ENCODE peak calls at places on chromosomes 1 and 21, in nine cellular contexts. H is Panc1; K is pancreas; B is CD4-positive, CD25-positive, alpha-beta regulatory T cell; O is heart right ventricle; Y is IMR-90; V is tibial artery; Q is brain microvascular endothelial cell; U is kidney epithelial cell. A is an unnamed sample. For H3K27me3, the result is how much of the 10 kb centered on the place peaks cover.

GRCh38 chr1:94698341-94698740 is 121.8 kb upstream of the SLC44A3 start:
- DNase-seq in B (no peak), U (no peak), Q (no peak), H (no peak), V (no peak), K (no peak), Y (peak), O (no peak), A (no peak)

GRCh38 chr1:212760126-212760823 is 31.3 kb downstream of the NSL1 start:
- DNase-seq in Y (no peak), U (no peak), O (no peak), V (no peak), Q (no peak), H (no peak), K (no peak), B (no peak), A (no peak)

GRCh38 chr1:8090241-8090702 is 64.2 kb upstream of the ERRFI1 start:
- DNase-seq in Y (peak), B (no peak), O (no peak), Q (peak), H (no peak), K (no peak), V (no peak), U (peak), A (peak)

GRCh38 chr1:219340796-219341195 is 167.1 kb downstream of the LYPLAL1 start:
- DNase-seq in H (no peak), O (no peak), U (no peak), B (no peak), Q (peak), V (no peak), K (no peak), Y (peak), A (no peak)

GRCh38 chr1:19087737-19088594 is 122.1 kb downstream of the UBR4 start:
- DNase-seq in U (no peak), V (peak), Y (peak), O (no peak), Q (no peak), H (no peak), B (no peak), K (no peak), A (no peak)

GRCh38 chr1:156214024-156214748 is 1.4 kb downstream of the PMF1 start:
- DNase-seq in Q (peak), U (no peak), O (no peak), H (no peak), K (no peak), B (no peak), V (no peak), Y (peak), A (peak)

GRCh38 chr1:16139473-16139962 is 16.4 kb downstream of the EPHA2 start:
- DNase-seq in U (peak), O (no peak), V (no peak), H (no peak), K (no peak), B (no peak), Y (peak), Q (no peak), A (peak)

GRCh38 chr21:34100337-34100736 is 27.0 kb downstream of the MRPS6 start:
- DNase-seq in B (no peak), H (no peak), Y (no peak), K (no peak), O (no peak), U (no peak), V (no peak), Q (no peak), A (no peak)

GRCh38 chr1:212164095-212164872 is 120.9 kb upstream of the PPP2R5A start:
- DNase-seq in H (no peak), Y (no peak), V (no peak), O (no peak), K (no peak), Q (no peak), B (no peak), U (no peak), A (no peak)

GRCh38 chr1:150751443-150751842 is 14.1 kb downstream of the CTSS start:
- DNase-seq in K (no peak), H (no peak), B (no peak), V (no peak), Q (no peak), O (no peak), U (no peak), Y (no peak), A (no peak)

GRCh38 chr1:53725238-53725689 is 13.7 kb downstream of the GLIS1 start:
- DNase-seq in Y (peak), K (no peak), B (no peak), V (no peak), H (no peak), Q (no peak), U (no peak), O (no peak), A (no peak)

GRCh38 chr1:65339866-65340483 is 30.6 kb downstream of the DNAJC6 start:
- DNase-seq in B (no peak), V (no peak), Q (peak), H (no peak), U (no peak), O (no peak), K (no peak), Y (peak), A (no peak)

GRCh38 chr1:17141441-17142197 is 22.4 kb upstream of the PADI2 start:
- DNase-seq in Y (no peak), H (no peak), B (no peak), Q (no peak), K (no peak), U (no peak), V (no peak), O (no peak), A (no peak)

GRCh38 chr21:34882719-34883131 is 166.4 kb downstream of the RUNX1 start:
- DNase-seq in Y (no peak), V (no peak), K (no peak), Q (no peak), U (no peak), O (no peak), B (no peak), H (no peak), A (no peak)

GRCh38 chr1:240854367-240854766 is 242.4 kb upstream of the GREM2 start:
- DNase-seq in B (no peak), K (no peak), H (peak), Y (peak), U (no peak), Q (peak), O (no peak), V (no peak), A (peak)

GRCh38 chr1:155014709-155015508 is 12.3 kb downstream of the ZBTB7B start:
- DNase-seq in V (peak), H (no peak), B (no peak), O (no peak), Y (no peak), Q (no peak), U (no peak), K (peak), A (no peak)

GRCh38 chr1:210371916-210372315 is 43.2 kb downstream of the HHAT start:
- DNase-seq in B (no peak), Y (no peak), H (no peak), U (no peak), Q (no peak), V (no peak), K (no peak), O (no peak), A (no peak)

GRCh38 chr1:53944469-53945182 is 873 bp downstream of the IFT25 start:
- DNase-seq in Y (no peak), K (no peak), V (no peak), H (no peak), B (no peak), U (no peak), O (no peak), Q (no peak), A (no peak)

GRCh38 chr1:169485427-169486280 is at the start of gene SLC19A2:
- DNase-seq in Q (peak), V (peak), Y (peak), O (peak), U (peak), H (peak), K (peak), B (peak), A (peak)

GRCh38 chr1:175968486-175969182 is 225.2 kb upstream of the TNR start:
- DNase-seq in H (no peak), O (no peak), K (no peak), Y (peak), U (no peak), B (no peak), Q (no peak), V (no peak), A (no peak)

GRCh38 chr1:119790481-119791198 is 20.6 kb downstream of the REG4 start:
- DNase-seq in Q (no peak), V (no peak), Y (no peak), H (no peak), U (no peak), O (no peak), K (no peak), B (no peak), A (no peak)

GRCh38 chr1:25243907-25244306 is 3.3 kb downstream of the RSRP1 start:
- DNase-seq in B (no peak), V (no peak), U (no peak), Q (no peak), H (no peak), O (no peak), Y (no peak), K (no peak), A (no peak)

GRCh38 chr1:232767381-232768074 is 37.7 kb upstream of the MAP10 start:
- DNase-seq in B (no peak), Y (peak), V (peak), O (no peak), K (no peak), Q (peak), H (peak), U (peak), A (peak)

GRCh38 chr1:66253330-66253921 is 280.5 kb upstream of the SGIP1 start:
- DNase-seq in Y (peak), K (no peak), V (no peak), B (peak), U (no peak), O (no peak), Q (peak), H (peak), A (no peak)

GRCh38 chr21:15224346-15225086 is 159.7 kb upstream of the NRIP1 start:
- DNase-seq in O (no peak), K (no peak), B (no peak), Q (peak), Y (peak), V (no peak), H (peak), U (peak), A (peak)

GRCh38 chr1:201268604-201269151 is 14.6 kb upstream of the PKP1 start:
- DNase-seq in B (no peak), H (no peak), Q (peak), K (no peak), U (peak), O (no peak), V (no peak), Y (peak), A (peak)

GRCh38 chr21:40622531-40622930 is 224.4 kb downstream of the DSCAM start:
- DNase-seq in U (no peak), Y (no peak), H (no peak), V (no peak), B (no peak), K (no peak), Q (no peak), O (no peak), A (no peak)

GRCh38 chr1:160108888-160109662 is 6.5 kb upstream of the ATP1A2 start:
- DNase-seq in U (no peak), Y (peak), B (peak), V (no peak), K (no peak), H (no peak), Q (peak), O (no peak), A (no peak)

GRCh38 chr1:107110346-107110745 is 30.5 kb upstream of the NTNG1 start:
- DNase-seq in V (no peak), O (no peak), B (no peak), K (no peak), H (no peak), Y (no peak), Q (no peak), U (no peak), A (no peak)

GRCh38 chr1:234621657-234622335 is 11.8 kb upstream of the IRF2BP2 start:
- DNase-seq in V (no peak), O (no peak), U (no peak), Q (peak), H (no peak), K (no peak), Y (peak), B (no peak), A (peak)

GRCh38 chr21:44939532-44940115 is at the start of gene SLX9:
- DNase-seq in Y (peak), K (peak), U (peak), B (peak), H (no peak), O (peak), Q (no peak), V (peak), A (peak)

GRCh38 chr1:21774835-21775541 is 8.0 kb downstream of the USP48 start:
- DNase-seq in V (peak), K (no peak), O (no peak), B (no peak), H (no peak), Q (no peak), Y (no peak), U (no peak), A (no peak)

GRCh38 chr21:43712268-43712942 is 6.5 kb upstream of the PDXK start:
- DNase-seq in Y (peak), Q (no peak), K (peak), O (no peak), H (no peak), V (no peak), U (peak), B (no peak), A (peak)

GRCh38 chr1:31524196-31524967 is 51.9 kb upstream of the TINAGL1 start:
- DNase-seq in O (no peak), Y (no peak), Q (no peak), V (peak), H (no peak), U (no peak), K (no peak), B (no peak), A (no peak)

GRCh38 chr1:153362187-153362586 is 4.5 kb downstream of the S100A9 start:
- DNase-seq in U (no peak), K (no peak), O (no peak), Y (no peak), H (no peak), V (peak), Q (no peak), B (no peak), A (no peak)

GRCh38 chr1:151060241-151061011 is at the start of gene MLLT11:
- DNase-seq in Q (peak), O (peak), Y (peak), U (no peak), K (no peak), B (no peak), V (peak), H (no peak), A (peak)

GRCh38 chr1:53575948-53576305 is 116.7 kb downstream of the DMRTB1 start:
- DNase-seq in Q (no peak), U (no peak), Y (no peak), V (peak), B (no peak), K (no peak), H (no peak), O (no peak), A (no peak)

GRCh38 chr1:245588250-245588649 is 433.5 kb downstream of the KIF26B start:
- DNase-seq in Q (no peak), U (no peak), B (no peak), V (no peak), K (no peak), H (no peak), Y (no peak), O (no peak), A (no peak)

GRCh38 chr1:68958957-68959356 is 462.1 kb upstream of the DEPDC1 start:
- DNase-seq in Q (no peak), Y (no peak), V (no peak), O (no peak), B (no peak), K (no peak), U (no peak), H (no peak), A (no peak)

GRCh38 chr1:241749924-241750695 is 97.9 kb upstream of the EXO1 start:
- DNase-seq in Y (no peak), U (no peak), K (no peak), H (no peak), Q (no peak), O (no peak), V (no peak), B (no peak), A (no peak)

GRCh38 chr1:228440761-228441500 is 24.3 kb upstream of the TRIM17 start:
- DNase-seq in V (no peak), H (no peak), Y (no peak), B (no peak), U (no peak), O (no peak), K (no peak), Q (no peak), A (no peak)
- H3K27me3 ChIP-seq in V (under half), H (under half), Y (under half), B (under half), U (under half), O (under half), K (under half), Q (under half), A (under half)

GRCh38 chr1:229410692-229411433 is 23.0 kb downstream of the ACTA1 start:
- DNase-seq in H (no peak), Q (peak), B (no peak), V (peak), U (peak), K (peak), O (peak), Y (peak), A (peak)
- H3K27me3 ChIP-seq in H (under half), Q (under half), B (under half), V (under half), U (under half), K (under half), O (under half), Y (under half), A (under half)

GRCh38 chr1:23210351-23210785 is 6.9 kb downstream of the HTR1D start:
- DNase-seq in Q (no peak), O (no peak), K (no peak), Y (no peak), B (no peak), U (peak), V (no peak), H (no peak), A (no peak)
- H3K27me3 ChIP-seq in Q (under half), O (half or more), K (under half), Y (under half), B (under half), U (under half), V (under half), H (under half), A (under half)

GRCh38 chr1:205026181-205026580 is 16.8 kb upstream of the CNTN2 start:
- DNase-seq in U (no peak), Y (no peak), K (no peak), B (no peak), O (no peak), H (no peak), Q (no peak), V (no peak), A (no peak)

GRCh38 chr1:205020466-205020865 is 22.5 kb upstream of the CNTN2 start:
- DNase-seq in H (no peak), Y (no peak), O (no peak), Q (no peak), B (no peak), U (no peak), K (no peak), V (no peak), A (no peak)

GRCh38 chr1:205024679-205025078 is 18.3 kb upstream of the CNTN2 start:
- DNase-seq in U (no peak), H (no peak), V (no peak), Q (no peak), Y (no peak), O (no peak), K (no peak), B (no peak), A (no peak)

GRCh38 chr1:205028954-205029353 is 14.1 kb upstream of the CNTN2 start:
- DNase-seq in B (no peak), Y (no peak), O (no peak), K (no peak), Q (no peak), H (no peak), U (no peak), V (no peak), A (no peak)

DNA sequence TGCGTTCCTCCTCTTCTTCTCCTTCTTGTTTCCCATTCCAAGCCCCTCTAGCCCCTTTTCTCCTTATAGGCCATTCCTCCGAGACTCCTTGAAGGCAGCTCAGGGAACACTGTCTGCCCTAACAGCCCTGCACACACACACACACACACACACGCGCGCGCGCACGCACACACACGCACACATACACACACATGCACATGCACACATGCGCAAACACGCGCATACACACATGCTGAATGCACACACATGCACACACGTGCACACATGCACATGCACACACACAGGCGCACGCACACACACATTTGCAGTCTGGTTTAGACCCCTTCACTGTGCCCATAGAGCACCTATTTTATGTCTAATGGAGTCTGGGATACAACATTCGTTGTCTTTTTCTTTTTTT is 17.8 kb upstream of the CNTN2 start:
- DNase-seq in O (no peak), H (no peak), B (no peak), Y (no peak), Q (no peak), K (no peak), V (no peak), U (no peak), A (no peak)
- H3K27me3 ChIP-seq in O (under half), H (under half), B (under half), Y (under half), Q (under half), K (under half), V (under half), U (under half), A (under half)

DNA sequence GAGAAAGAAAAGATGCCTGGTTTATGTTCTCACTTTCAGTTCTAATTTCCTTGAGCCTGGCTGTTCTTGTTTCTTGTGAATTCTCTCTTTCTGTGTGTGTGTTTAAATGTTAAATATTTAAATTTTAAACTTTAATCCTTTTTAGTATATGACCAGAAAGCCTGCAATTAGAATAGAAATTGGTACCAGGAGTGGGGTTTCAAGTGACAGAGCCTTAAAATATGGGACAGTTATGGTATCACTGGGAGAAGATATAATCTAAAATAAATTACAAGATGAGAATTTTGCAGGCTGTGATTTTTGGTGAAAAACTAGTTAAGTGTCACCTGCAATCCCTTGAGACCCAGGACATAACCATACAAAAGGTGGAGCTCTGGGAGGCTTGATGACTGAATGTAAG is 81.4 kb downstream of the SYT6 start:
- DNase-seq in H (no peak), O (no peak), V (no peak), U (no peak), Q (no peak), K (no peak), Y (no peak), B (no peak), A (no peak)
- H3K27me3 ChIP-seq in H (under half), O (under half), V (under half), U (under half), Q (under half), K (under half), Y (under half), B (under half), A (under half)